ENCODE peak calls at places on chromosome 14, in ten cellular contexts. One of them, this sample, is unnamed.

GRCh38 chr14:96167224-96168148 is 37.2 kb upstream of the BDKRB2 start:
- DNase-seq in PC-3: peak
- DNase-seq in astrocyte: peak
- DNase-seq in HCT116: no peak
- DNase-seq in GM23248: peak
- DNase-seq in neural progenitor cell: no peak
- DNase-seq in HepG2: no peak
- DNase-seq in K562: no peak
- DNase-seq in endothelial cell of umbilical vein: peak
- DNase-seq in fibroblast of lung: peak
- DNase-seq in this sample: no peak

GRCh38 chr14:95877633-95878032 is 1.0 kb downstream of the TUNAR start:
- DNase-seq in HCT116: no peak
- DNase-seq in neural progenitor cell: no peak
- DNase-seq in endothelial cell of umbilical vein: no peak
- DNase-seq in K562: no peak
- DNase-seq in GM23248: no peak
- DNase-seq in HepG2: no peak
- DNase-seq in fibroblast of lung: no peak
- DNase-seq in PC-3: no peak
- DNase-seq in astrocyte: no peak
- DNase-seq in this sample: no peak

GRCh38 chr14:105911006-105911847 is 384.8 kb downstream of the TMEM121 start:
- DNase-seq in PC-3: no peak
- DNase-seq in fibroblast of lung: no peak
- DNase-seq in endothelial cell of umbilical vein: no peak
- DNase-seq in HCT116: no peak
- DNase-seq in K562: no peak
- DNase-seq in GM23248: no peak
- DNase-seq in HepG2: no peak
- DNase-seq in astrocyte: no peak
- DNase-seq in neural progenitor cell: no peak
- DNase-seq in this sample: no peak

GRCh38 chr14:100398044-100398443 is 74.9 kb downstream of the SLC25A47 start:
- DNase-seq in fibroblast of lung: no peak
- DNase-seq in GM23248: no peak
- DNase-seq in HCT116: no peak
- DNase-seq in astrocyte: no peak
- DNase-seq in endothelial cell of umbilical vein: no peak
- DNase-seq in HepG2: peak
- DNase-seq in neural progenitor cell: peak
- DNase-seq in PC-3: no peak
- DNase-seq in K562: no peak
- DNase-seq in this sample: no peak

GRCh38 chr14:30559638-30560071 is 697 bp downstream of the G2E3 start:
- DNase-seq in fibroblast of lung: peak
- DNase-seq in HCT116: no peak
- DNase-seq in HepG2: peak
- DNase-seq in K562: peak
- DNase-seq in neural progenitor cell: peak
- DNase-seq in astrocyte: peak
- DNase-seq in GM23248: peak
- DNase-seq in PC-3: peak
- DNase-seq in endothelial cell of umbilical vein: peak
- DNase-seq in this sample: peak

GRCh38 chr14:32085182-32085844 is 8.2 kb downstream of the ARHGAP5 start:
- DNase-seq in astrocyte: no peak
- DNase-seq in K562: no peak
- DNase-seq in fibroblast of lung: no peak
- DNase-seq in PC-3: no peak
- DNase-seq in HepG2: peak
- DNase-seq in HCT116: no peak
- DNase-seq in neural progenitor cell: no peak
- DNase-seq in endothelial cell of umbilical vein: no peak
- DNase-seq in GM23248: no peak
- DNase-seq in this sample: no peak

GRCh38 chr14:54253195-54253947 is 143.4 kb upstream of the CDKN3 start:
- DNase-seq in K562: no peak
- DNase-seq in HCT116: peak
- DNase-seq in HepG2: peak
- DNase-seq in GM23248: peak
- DNase-seq in PC-3: peak
- DNase-seq in fibroblast of lung: peak
- DNase-seq in neural progenitor cell: no peak
- DNase-seq in endothelial cell of umbilical vein: peak
- DNase-seq in astrocyte: peak
- DNase-seq in this sample: no peak

GRCh38 chr14:99137913-99138571 is 134.0 kb downstream of the BCL11B start:
- DNase-seq in HepG2: no peak
- DNase-seq in neural progenitor cell: no peak
- DNase-seq in HCT116: peak
- DNase-seq in astrocyte: no peak
- DNase-seq in GM23248: no peak
- DNase-seq in endothelial cell of umbilical vein: no peak
- DNase-seq in K562: peak
- DNase-seq in PC-3: no peak
- DNase-seq in fibroblast of lung: no peak
- DNase-seq in this sample: peak

GRCh38 chr14:92560106-92560865 is 46.7 kb downstream of the RIN3 start:
- DNase-seq in astrocyte: no peak
- DNase-seq in K562: no peak
- DNase-seq in HepG2: no peak
- DNase-seq in HCT116: no peak
- DNase-seq in fibroblast of lung: no peak
- DNase-seq in PC-3: no peak
- DNase-seq in GM23248: no peak
- DNase-seq in neural progenitor cell: no peak
- DNase-seq in endothelial cell of umbilical vein: no peak
- DNase-seq in this sample: no peak

GRCh38 chr14:59183150-59183549 is 5.3 kb upstream of the DAAM1 start:
- DNase-seq in GM23248: no peak
- DNase-seq in PC-3: peak
- DNase-seq in neural progenitor cell: no peak
- DNase-seq in HepG2: no peak
- DNase-seq in fibroblast of lung: no peak
- DNase-seq in astrocyte: no peak
- DNase-seq in K562: no peak
- DNase-seq in HCT116: no peak
- DNase-seq in endothelial cell of umbilical vein: no peak
- DNase-seq in this sample: no peak

GRCh38 chr14:97788846-97789528 is 991.8 kb downstream of the VRK1 start:
- DNase-seq in GM23248: no peak
- DNase-seq in PC-3: no peak
- DNase-seq in K562: no peak
- DNase-seq in endothelial cell of umbilical vein: no peak
- DNase-seq in HCT116: no peak
- DNase-seq in neural progenitor cell: no peak
- DNase-seq in HepG2: no peak
- DNase-seq in fibroblast of lung: no peak
- DNase-seq in astrocyte: no peak
- DNase-seq in this sample: no peak

GRCh38 chr14:64194404-64194803 is 99.8 kb downstream of the ESR2 start:
- DNase-seq in endothelial cell of umbilical vein: no peak
- DNase-seq in fibroblast of lung: no peak
- DNase-seq in HCT116: no peak
- DNase-seq in K562: no peak
- DNase-seq in HepG2: peak
- DNase-seq in astrocyte: no peak
- DNase-seq in GM23248: no peak
- DNase-seq in neural progenitor cell: no peak
- DNase-seq in PC-3: no peak
- DNase-seq in this sample: no peak

GRCh38 chr14:30333934-30334333 is 225.0 kb upstream of the G2E3 start:
- DNase-seq in PC-3: peak
- DNase-seq in astrocyte: no peak
- DNase-seq in fibroblast of lung: no peak
- DNase-seq in HCT116: no peak
- DNase-seq in HepG2: no peak
- DNase-seq in endothelial cell of umbilical vein: no peak
- DNase-seq in K562: no peak
- DNase-seq in GM23248: no peak
- DNase-seq in neural progenitor cell: no peak
- DNase-seq in this sample: no peak

GRCh38 chr14:24681056-24681455 is 47.1 kb upstream of the GZMB start:
- DNase-seq in HepG2: no peak
- DNase-seq in fibroblast of lung: no peak
- DNase-seq in endothelial cell of umbilical vein: no peak
- DNase-seq in K562: no peak
- DNase-seq in neural progenitor cell: no peak
- DNase-seq in PC-3: no peak
- DNase-seq in GM23248: no peak
- DNase-seq in HCT116: no peak
- DNase-seq in astrocyte: no peak
- DNase-seq in this sample: no peak

DNA sequence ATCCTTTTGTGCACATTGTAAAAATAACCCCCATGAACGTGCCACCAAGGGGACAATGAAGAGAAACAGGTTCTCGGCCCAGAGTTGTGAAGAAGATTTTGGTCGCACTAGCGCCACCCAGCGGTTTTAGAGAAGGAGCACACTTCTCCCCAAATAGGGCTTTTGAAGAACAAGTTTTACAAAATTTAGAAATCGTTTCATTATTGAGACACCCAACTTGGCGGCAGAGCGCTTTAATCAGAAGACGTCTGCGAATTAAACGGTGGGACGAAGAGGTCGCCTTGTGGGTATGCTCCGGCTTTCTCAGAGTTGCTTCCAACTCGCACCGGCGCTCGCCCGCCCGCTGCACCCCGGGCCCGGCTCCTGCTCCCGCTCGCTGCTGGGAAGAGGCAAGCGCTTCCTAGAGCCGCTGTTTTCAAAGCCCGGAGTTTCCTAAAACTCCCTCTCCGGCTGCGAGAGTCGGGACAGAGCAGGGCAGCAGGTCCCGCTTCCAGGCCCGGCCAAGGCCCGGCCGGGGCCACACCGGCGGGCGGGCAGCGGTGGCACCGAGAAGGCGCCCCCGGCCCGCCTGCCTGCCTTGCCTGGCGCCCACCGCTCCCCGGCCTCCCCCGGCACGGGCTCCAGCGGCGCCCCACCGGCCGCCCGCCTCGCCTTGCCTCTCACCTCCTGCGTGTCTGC is 672 bp downstream of the FOXA1 start:
- DNase-seq in K562: peak
- DNase-seq in neural progenitor cell: peak
- DNase-seq in HepG2: peak
- DNase-seq in GM23248: peak
- DNase-seq in HCT116: peak
- DNase-seq in astrocyte: peak
- DNase-seq in PC-3: peak
- DNase-seq in endothelial cell of umbilical vein: peak
- DNase-seq in fibroblast of lung: peak
- DNase-seq in this sample: peak
- TF ChIP-seq EZH2 in K562: no peak
- TF ChIP-seq EZH2 in neural progenitor cell: peak
- TF ChIP-seq EZH2 in HepG2: no peak
- TF ChIP-seq EZH2 in GM23248: no peak
- TF ChIP-seq EZH2 in HCT116: no peak
- TF ChIP-seq EZH2 in astrocyte: no peak
- TF ChIP-seq EZH2 in PC-3: no peak
- TF ChIP-seq EZH2 in endothelial cell of umbilical vein: no peak
- TF ChIP-seq EZH2 in fibroblast of lung: peak
- TF ChIP-seq EZH2 in this sample: no peak

GRCh38 chr14:103356151-103356766 is 22.2 kb downstream of the EIF5 start:
- DNase-seq in astrocyte: no peak
- DNase-seq in K562: peak
- DNase-seq in neural progenitor cell: no peak
- DNase-seq in fibroblast of lung: peak
- DNase-seq in PC-3: no peak
- DNase-seq in HCT116: no peak
- DNase-seq in GM23248: no peak
- DNase-seq in endothelial cell of umbilical vein: no peak
- DNase-seq in HepG2: no peak
- DNase-seq in this sample: no peak
- H2AFZ ChIP-seq in astrocyte: no peak
- H2AFZ ChIP-seq in K562: peak
- H2AFZ ChIP-seq in neural progenitor cell: no peak
- H2AFZ ChIP-seq in fibroblast of lung: peak
- H2AFZ ChIP-seq in PC-3: no peak
- H2AFZ ChIP-seq in HCT116: no peak
- H2AFZ ChIP-seq in GM23248: no peak
- H2AFZ ChIP-seq in endothelial cell of umbilical vein: no peak
- H2AFZ ChIP-seq in HepG2: no peak
- H2AFZ ChIP-seq in this sample: peak

GRCh38 chr14:65224799-65225198 is 122.5 kb upstream of the MAX start:
- DNase-seq in astrocyte: no peak
- DNase-seq in HCT116: no peak
- DNase-seq in fibroblast of lung: no peak
- DNase-seq in neural progenitor cell: no peak
- DNase-seq in PC-3: peak
- DNase-seq in HepG2: no peak
- DNase-seq in endothelial cell of umbilical vein: no peak
- DNase-seq in GM23248: peak
- DNase-seq in K562: no peak
- DNase-seq in this sample: no peak

GRCh38 chr14:65228436-65228835 is 126.1 kb upstream of the MAX start:
- DNase-seq in K562: no peak
- DNase-seq in neural progenitor cell: no peak
- DNase-seq in GM23248: no peak
- DNase-seq in HCT116: no peak
- DNase-seq in fibroblast of lung: no peak
- DNase-seq in PC-3: no peak
- DNase-seq in endothelial cell of umbilical vein: no peak
- DNase-seq in astrocyte: no peak
- DNase-seq in HepG2: no peak
- DNase-seq in this sample: peak

GRCh38 chr14:65226824-65227604 is 124.7 kb upstream of the MAX start:
- DNase-seq in astrocyte: no peak
- DNase-seq in HCT116: no peak
- DNase-seq in K562: no peak
- DNase-seq in GM23248: peak
- DNase-seq in endothelial cell of umbilical vein: no peak
- DNase-seq in neural progenitor cell: no peak
- DNase-seq in HepG2: peak
- DNase-seq in fibroblast of lung: peak
- DNase-seq in PC-3: peak
- DNase-seq in this sample: no peak

GRCh38 chr14:65223636-65224035 is 121.3 kb upstream of the MAX start:
- DNase-seq in GM23248: peak
- DNase-seq in endothelial cell of umbilical vein: no peak
- DNase-seq in neural progenitor cell: no peak
- DNase-seq in HepG2: no peak
- DNase-seq in HCT116: no peak
- DNase-seq in PC-3: no peak
- DNase-seq in fibroblast of lung: no peak
- DNase-seq in astrocyte: no peak
- DNase-seq in K562: no peak
- DNase-seq in this sample: no peak

GRCh38 chr14:65225299-65226159 is 123.2 kb upstream of the MAX start:
- DNase-seq in PC-3: no peak
- DNase-seq in endothelial cell of umbilical vein: no peak
- DNase-seq in GM23248: no peak
- DNase-seq in HepG2: no peak
- DNase-seq in HCT116: no peak
- DNase-seq in fibroblast of lung: no peak
- DNase-seq in neural progenitor cell: no peak
- DNase-seq in astrocyte: no peak
- DNase-seq in K562: no peak
- DNase-seq in this sample: no peak
- H3K9ac ChIP-seq in PC-3: no peak
- H3K9ac ChIP-seq in endothelial cell of umbilical vein: no peak
- H3K9ac ChIP-seq in GM23248: no peak
- H3K9ac ChIP-seq in HepG2: no peak
- H3K9ac ChIP-seq in HCT116: no peak
- H3K9ac ChIP-seq in fibroblast of lung: no peak
- H3K9ac ChIP-seq in neural progenitor cell: no peak
- H3K9ac ChIP-seq in astrocyte: no peak
- H3K9ac ChIP-seq in K562: peak
- H3K9ac ChIP-seq in this sample: no peak

GRCh38 chr14:71931492-71932228 is 569 bp upstream of the RGS6 start:
- DNase-seq in astrocyte: no peak
- DNase-seq in HepG2: no peak
- DNase-seq in GM23248: peak
- DNase-seq in fibroblast of lung: no peak
- DNase-seq in K562: no peak
- DNase-seq in HCT116: no peak
- DNase-seq in PC-3: no peak
- DNase-seq in endothelial cell of umbilical vein: no peak
- DNase-seq in neural progenitor cell: peak
- DNase-seq in this sample: no peak
- TF ChIP-seq EZH2 in astrocyte: no peak
- TF ChIP-seq EZH2 in HepG2: no peak
- TF ChIP-seq EZH2 in GM23248: no peak
- TF ChIP-seq EZH2 in fibroblast of lung: peak
- TF ChIP-seq EZH2 in K562: no peak
- TF ChIP-seq EZH2 in HCT116: no peak
- TF ChIP-seq EZH2 in PC-3: no peak
- TF ChIP-seq EZH2 in endothelial cell of umbilical vein: peak
- TF ChIP-seq EZH2 in neural progenitor cell: peak
- TF ChIP-seq EZH2 in this sample: no peak

This sample was measured in MM.1S.